ENCODE peak calls at places on chromosomes 6 and 20, in nine cellular contexts. One of them, this sample, is unnamed.

GRCh38 chr20:36404435-36404978 is 98.4 kb downstream of the DLGAP4 start:
- DNase-seq in Kasumi-1: no peak
- DNase-seq in CD8-positive, alpha-beta memory T cell: no peak
- DNase-seq in EH: no peak
- DNase-seq in stomach: no peak
- DNase-seq in neural progenitor cell: no peak
- DNase-seq in activated CD4-positive, CD25-positive, alpha-beta regulatory T cell: no peak
- DNase-seq in PC-3: no peak
- DNase-seq in cardiac muscle cell: no peak
- DNase-seq in this sample: no peak

GRCh38 chr6:502761-503160 is 111.2 kb downstream of the IRF4 start:
- DNase-seq in PC-3: no peak
- DNase-seq in EH: no peak
- DNase-seq in activated CD4-positive, CD25-positive, alpha-beta regulatory T cell: no peak
- DNase-seq in CD8-positive, alpha-beta memory T cell: no peak
- DNase-seq in stomach: no peak
- DNase-seq in Kasumi-1: no peak
- DNase-seq in cardiac muscle cell: no peak
- DNase-seq in neural progenitor cell: no peak
- DNase-seq in this sample: no peak

GRCh38 chr20:19673575-19673974 is 84.5 kb upstream of the RIN2 start:
- DNase-seq in stomach: no peak
- DNase-seq in EH: peak; percentile 41
- DNase-seq in PC-3: peak; percentile 62
- DNase-seq in CD8-positive, alpha-beta memory T cell: no peak
- DNase-seq in Kasumi-1: no peak
- DNase-seq in cardiac muscle cell: no peak
- DNase-seq in activated CD4-positive, CD25-positive, alpha-beta regulatory T cell: no peak
- DNase-seq in neural progenitor cell: no peak
- DNase-seq in this sample: no peak

GRCh38 chr6:124967444-124967843 is 5.2 kb downstream of the RNF217 start:
- DNase-seq in activated CD4-positive, CD25-positive, alpha-beta regulatory T cell: no peak
- DNase-seq in neural progenitor cell: no peak
- DNase-seq in CD8-positive, alpha-beta memory T cell: no peak
- DNase-seq in Kasumi-1: no peak
- DNase-seq in cardiac muscle cell: no peak
- DNase-seq in stomach: no peak
- DNase-seq in PC-3: peak; percentile 61
- DNase-seq in EH: peak; percentile 49
- DNase-seq in this sample: no peak

GRCh38 chr6:27139753-27140522 is 107.6 kb upstream of the PRSS16 start:
- DNase-seq in cardiac muscle cell: peak; percentile 27
- DNase-seq in neural progenitor cell: no peak
- DNase-seq in PC-3: no peak
- DNase-seq in activated CD4-positive, CD25-positive, alpha-beta regulatory T cell: no peak
- DNase-seq in Kasumi-1: peak; percentile 69
- DNase-seq in CD8-positive, alpha-beta memory T cell: no peak
- DNase-seq in stomach: no peak
- DNase-seq in EH: peak; percentile 42
- DNase-seq in this sample: no peak

GRCh38 chr6:36788768-36789167 is 50.5 kb downstream of the CPNE5 start:
- DNase-seq in Kasumi-1: no peak
- DNase-seq in neural progenitor cell: no peak
- DNase-seq in activated CD4-positive, CD25-positive, alpha-beta regulatory T cell: no peak
- DNase-seq in EH: peak; percentile 12
- DNase-seq in cardiac muscle cell: no peak
- DNase-seq in PC-3: no peak
- DNase-seq in CD8-positive, alpha-beta memory T cell: no peak
- DNase-seq in stomach: no peak
- DNase-seq in this sample: no peak

GRCh38 chr6:41668968-41669367 is 30.7 kb downstream of the MDFI start:
- DNase-seq in CD8-positive, alpha-beta memory T cell: no peak
- DNase-seq in Kasumi-1: no peak
- DNase-seq in stomach: no peak
- DNase-seq in activated CD4-positive, CD25-positive, alpha-beta regulatory T cell: no peak
- DNase-seq in neural progenitor cell: no peak
- DNase-seq in EH: no peak
- DNase-seq in PC-3: no peak
- DNase-seq in cardiac muscle cell: no peak
- DNase-seq in this sample: no peak

GRCh38 chr20:53074811-53075314 is 102.7 kb downstream of the TSHZ2 start:
- DNase-seq in Kasumi-1: no peak
- DNase-seq in PC-3: peak; percentile 36
- DNase-seq in CD8-positive, alpha-beta memory T cell: no peak
- DNase-seq in activated CD4-positive, CD25-positive, alpha-beta regulatory T cell: no peak
- DNase-seq in neural progenitor cell: no peak
- DNase-seq in stomach: no peak
- DNase-seq in EH: no peak
- DNase-seq in cardiac muscle cell: no peak
- DNase-seq in this sample: no peak

GRCh38 chr20:44540834-44541233 is 19.0 kb upstream of the SERINC3 start:
- DNase-seq in PC-3: no peak
- DNase-seq in cardiac muscle cell: no peak
- DNase-seq in stomach: no peak
- DNase-seq in Kasumi-1: no peak
- DNase-seq in neural progenitor cell: no peak
- DNase-seq in CD8-positive, alpha-beta memory T cell: no peak
- DNase-seq in activated CD4-positive, CD25-positive, alpha-beta regulatory T cell: no peak
- DNase-seq in EH: peak; percentile 85
- DNase-seq in this sample: no peak

GRCh38 chr6:154159126-154159525 is 120.1 kb downstream of the OPRM1 start:
- DNase-seq in EH: peak; percentile 5
- DNase-seq in CD8-positive, alpha-beta memory T cell: no peak
- DNase-seq in Kasumi-1: no peak
- DNase-seq in cardiac muscle cell: no peak
- DNase-seq in stomach: no peak
- DNase-seq in activated CD4-positive, CD25-positive, alpha-beta regulatory T cell: no peak
- DNase-seq in neural progenitor cell: no peak
- DNase-seq in PC-3: no peak
- DNase-seq in this sample: no peak

GRCh38 chr20:44026932-44027685 is 112.5 kb downstream of the TOX2 start:
- DNase-seq in cardiac muscle cell: no peak
- DNase-seq in stomach: peak; percentile 17
- DNase-seq in PC-3: no peak
- DNase-seq in Kasumi-1: no peak
- DNase-seq in activated CD4-positive, CD25-positive, alpha-beta regulatory T cell: no peak
- DNase-seq in neural progenitor cell: no peak
- DNase-seq in CD8-positive, alpha-beta memory T cell: no peak
- DNase-seq in EH: peak; percentile 33
- DNase-seq in this sample: no peak

GRCh38 chr6:167546611-167547327 is 221.9 kb downstream of the TTLL2 start:
- DNase-seq in activated CD4-positive, CD25-positive, alpha-beta regulatory T cell: no peak
- DNase-seq in Kasumi-1: no peak
- DNase-seq in CD8-positive, alpha-beta memory T cell: no peak
- DNase-seq in cardiac muscle cell: no peak
- DNase-seq in neural progenitor cell: no peak
- DNase-seq in stomach: no peak
- DNase-seq in EH: no peak
- DNase-seq in PC-3: no peak
- DNase-seq in this sample: no peak

GRCh38 chr6:75940558-75940957 is 131.9 kb downstream of the IMPG1 start:
- DNase-seq in CD8-positive, alpha-beta memory T cell: no peak
- DNase-seq in Kasumi-1: no peak
- DNase-seq in neural progenitor cell: no peak
- DNase-seq in activated CD4-positive, CD25-positive, alpha-beta regulatory T cell: no peak
- DNase-seq in EH: no peak
- DNase-seq in cardiac muscle cell: peak; percentile 71
- DNase-seq in PC-3: no peak
- DNase-seq in stomach: no peak
- DNase-seq in this sample: no peak

GRCh38 chr6:90707223-90707622 is 120.4 kb upstream of the MAP3K7 start:
- DNase-seq in CD8-positive, alpha-beta memory T cell: no peak
- DNase-seq in activated CD4-positive, CD25-positive, alpha-beta regulatory T cell: no peak
- DNase-seq in PC-3: no peak
- DNase-seq in Kasumi-1: no peak
- DNase-seq in neural progenitor cell: no peak
- DNase-seq in EH: no peak
- DNase-seq in stomach: no peak
- DNase-seq in cardiac muscle cell: no peak
- DNase-seq in this sample: no peak

GRCh38 chr6:46263709-46264091 is 92.9 kb upstream of the ENPP5 start:
- DNase-seq in EH: peak; percentile 40
- DNase-seq in Kasumi-1: no peak
- DNase-seq in activated CD4-positive, CD25-positive, alpha-beta regulatory T cell: no peak
- DNase-seq in PC-3: peak; percentile 51
- DNase-seq in cardiac muscle cell: no peak
- DNase-seq in stomach: no peak
- DNase-seq in CD8-positive, alpha-beta memory T cell: no peak
- DNase-seq in neural progenitor cell: no peak
- DNase-seq in this sample: no peak

GRCh38 chr6:150646228-150646627 is 46.5 kb downstream of the PLEKHG1 start:
- DNase-seq in stomach: no peak
- DNase-seq in CD8-positive, alpha-beta memory T cell: no peak
- DNase-seq in EH: no peak
- DNase-seq in cardiac muscle cell: no peak
- DNase-seq in Kasumi-1: no peak
- DNase-seq in PC-3: no peak
- DNase-seq in activated CD4-positive, CD25-positive, alpha-beta regulatory T cell: no peak
- DNase-seq in neural progenitor cell: no peak
- DNase-seq in this sample: no peak

GRCh38 chr6:41562633-41562975 is 16.4 kb downstream of the FOXP4 start:
- DNase-seq in EH: no peak
- DNase-seq in stomach: no peak
- DNase-seq in Kasumi-1: no peak
- DNase-seq in neural progenitor cell: no peak
- DNase-seq in PC-3: no peak
- DNase-seq in activated CD4-positive, CD25-positive, alpha-beta regulatory T cell: no peak
- DNase-seq in CD8-positive, alpha-beta memory T cell: no peak
- DNase-seq in cardiac muscle cell: no peak
- DNase-seq in this sample: no peak

GRCh38 chr20:41426976-41427375 is 60.4 kb upstream of the EMILIN3 start:
- DNase-seq in cardiac muscle cell: no peak
- DNase-seq in activated CD4-positive, CD25-positive, alpha-beta regulatory T cell: no peak
- DNase-seq in PC-3: no peak
- DNase-seq in EH: no peak
- DNase-seq in neural progenitor cell: no peak
- DNase-seq in CD8-positive, alpha-beta memory T cell: no peak
- DNase-seq in stomach: no peak
- DNase-seq in Kasumi-1: no peak
- DNase-seq in this sample: no peak

This sample was measured in activated effector memory CD4-positive, alpha-beta T cell treated with Interleukin-2 at 50 U/mL for 16 hours.